ENCODE peak calls at places on chromosome 3, in six cellular contexts. Y, S, D, N, U and F are unnamed samples.

GRCh38 chr3:99084825-99085224 is 183.3 kb upstream of the DCBLD2 start:
- DNase-seq in Y (no peak), S (no peak), D (no peak), N (no peak), U (no peak), F (no peak)

GRCh38 chr3:195557327-195557726 is 14.2 kb upstream of the PPP1R2 start:
- DNase-seq in Y (no peak), S (peak; percentile 40), D (no peak), N (no peak), U (no peak), F (no peak)

GRCh38 chr3:16633948-16634347 is 28.7 kb upstream of the DAZL start:
- DNase-seq in Y (no peak), S (no peak), D (peak; percentile 16), N (no peak), U (no peak), F (no peak)

GRCh38 chr3:190696777-190697501 is 165.6 kb downstream of the GMNC start:
- DNase-seq in Y (peak; percentile 37), S (peak; percentile 24), D (no peak), N (peak; percentile 2), U (no peak), F (peak; percentile 53)

GRCh38 chr3:44885618-44886017 is 11.2 kb downstream of the TGM4 start:
- DNase-seq in Y (peak; percentile 95), S (peak; percentile 34), D (no peak), N (peak; percentile 73), U (peak; percentile 14), F (peak; percentile 35)

GRCh38 chr3:69212411-69213160 is 90.2 kb upstream of the LMOD3 start:
- DNase-seq in Y (peak; percentile 94), S (peak; percentile 63), D (no peak), N (peak; percentile 21), U (peak; percentile 5), F (peak; percentile 80)

GRCh38 chr3:194811118-194811517 is 125.4 kb downstream of the FAM43A start:
- DNase-seq in Y (no peak), S (no peak), D (no peak), N (no peak), U (no peak), F (no peak)

GRCh38 chr3:188006726-188007393 is 147.1 kb upstream of the LPP start:
- DNase-seq in Y (peak; percentile 94), S (no peak), D (no peak), N (no peak), U (no peak), F (no peak)

GRCh38 chr3:179272385-179272784 is 21.5 kb upstream of the KCNMB3 start:
- DNase-seq in Y (peak; percentile 49), S (no peak), D (no peak), N (no peak), U (no peak), F (no peak)

GRCh38 chr3:76497636-76498035 is 542.3 kb upstream of the ROBO2 start:
- DNase-seq in Y (no peak), S (peak; percentile 1), D (no peak), N (no peak), U (no peak), F (no peak)

GRCh38 chr3:4355401-4356224 is 52.4 kb downstream of the SETMAR start:
- DNase-seq in Y (peak; percentile 79), S (peak; percentile 24), D (no peak), N (no peak), U (peak; percentile 55), F (no peak)

GRCh38 chr3:42546691-42547213 is 35.0 kb downstream of the SEC22C start:
- DNase-seq in Y (no peak), S (no peak), D (no peak), N (no peak), U (no peak), F (no peak)

GRCh38 chr3:58161435-58162398 is 49.1 kb downstream of the DNASE1L3 start:
- DNase-seq in Y (peak; percentile 96), S (no peak), D (no peak), N (peak; percentile 75), U (peak; percentile 94), F (peak; percentile 34)

GRCh38 chr3:122100591-122101491 is 45.7 kb downstream of the CD86 start:
- DNase-seq in Y (no peak), S (no peak), D (no peak), N (no peak), U (peak; percentile 2), F (no peak)

GRCh38 chr3:143644370-143645089 is 203.7 kb downstream of the SLC9A9 start:
- DNase-seq in Y (peak; percentile 87), S (peak; percentile 22), D (peak; percentile 26), N (peak; percentile 46), U (peak; percentile 53), F (peak; percentile 68)

GRCh38 chr3:26118165-26118564 is 328.3 kb downstream of the OXSM start:
- DNase-seq in Y (no peak), S (no peak), D (no peak), N (no peak), U (no peak), F (peak; percentile 40)

GRCh38 chr3:89227218-89227617 is 119.8 kb downstream of the EPHA3 start:
- DNase-seq in Y (no peak), S (no peak), D (no peak), N (no peak), U (no peak), F (no peak)

GRCh38 chr3:25665646-25666136 is 984 bp upstream of the TOP2B start:
- DNase-seq in Y (no peak), S (no peak), D (no peak), N (no peak), U (peak; percentile 12), F (peak; percentile 56)

GRCh38 chr3:19457449-19457848 is 309.1 kb downstream of the KCNH8 start:
- DNase-seq in Y (no peak), S (no peak), D (no peak), N (no peak), U (no peak), F (no peak)

GRCh38 chr3:175066617-175067415 is 207.7 kb downstream of the NAALADL2 start:
- DNase-seq in Y (no peak), S (no peak), D (no peak), N (no peak), U (no peak), F (no peak)

GRCh38 chr3:12835005-12835665 is 6.2 kb downstream of the RPL32 start:
- DNase-seq in Y (no peak), S (no peak), D (no peak), N (no peak), U (no peak), F (no peak)

DNA sequence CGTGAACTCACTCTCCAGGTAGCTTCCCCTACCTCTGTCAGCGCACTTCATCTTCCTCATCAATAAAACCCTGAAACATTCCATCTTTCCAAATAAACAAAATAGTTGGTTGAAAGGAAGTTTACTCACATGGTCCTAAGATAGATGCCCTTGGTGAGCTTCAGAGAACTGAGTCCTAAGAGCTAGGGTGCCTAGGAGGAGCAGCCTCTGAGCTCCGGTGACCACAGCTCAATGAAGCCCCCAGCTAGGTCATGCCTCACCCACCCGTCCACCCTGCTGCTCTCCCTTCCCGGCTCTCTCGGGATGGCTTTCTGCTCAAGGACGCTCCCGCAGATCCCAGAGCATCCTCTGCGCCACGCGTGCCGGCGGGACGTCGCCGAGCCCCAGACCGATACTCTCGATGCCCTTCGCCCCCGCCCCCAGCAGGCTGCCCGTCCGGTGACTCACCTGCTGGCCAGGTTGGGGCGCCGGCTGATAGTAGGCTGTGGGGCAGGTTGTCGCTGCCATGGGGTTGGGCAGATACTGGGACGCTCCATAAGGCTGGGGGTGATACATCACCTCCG is 697 bp downstream of the VGLL3 start:
- DNase-seq in Y (no peak), S (no peak), D (no peak), N (no peak), U (no peak), F (no peak)
- TF ChIP-seq POLR2A in Y (no peak), S (no peak), D (no peak), N (no peak), U (no peak), F (no peak)

GRCh38 chr3:112671930-112672715 is 31.2 kb upstream of the CCDC80 start:
- DNase-seq in Y (peak; percentile 64), S (no peak), D (no peak), N (no peak), U (peak; percentile 25), F (no peak)

GRCh38 chr3:112675943-112676530 is 35.1 kb upstream of the CCDC80 start:
- DNase-seq in Y (no peak), S (no peak), D (no peak), N (no peak), U (no peak), F (peak; percentile 18)

GRCh38 chr3:112672716-112673506 is 32.0 kb upstream of the CCDC80 start:
- DNase-seq in Y (no peak), S (no peak), D (no peak), N (no peak), U (no peak), F (no peak)

GRCh38 chr3:112675349-112675748 is 34.4 kb upstream of the CCDC80 start:
- DNase-seq in Y (no peak), S (no peak), D (no peak), N (no peak), U (no peak), F (no peak)

DNA sequence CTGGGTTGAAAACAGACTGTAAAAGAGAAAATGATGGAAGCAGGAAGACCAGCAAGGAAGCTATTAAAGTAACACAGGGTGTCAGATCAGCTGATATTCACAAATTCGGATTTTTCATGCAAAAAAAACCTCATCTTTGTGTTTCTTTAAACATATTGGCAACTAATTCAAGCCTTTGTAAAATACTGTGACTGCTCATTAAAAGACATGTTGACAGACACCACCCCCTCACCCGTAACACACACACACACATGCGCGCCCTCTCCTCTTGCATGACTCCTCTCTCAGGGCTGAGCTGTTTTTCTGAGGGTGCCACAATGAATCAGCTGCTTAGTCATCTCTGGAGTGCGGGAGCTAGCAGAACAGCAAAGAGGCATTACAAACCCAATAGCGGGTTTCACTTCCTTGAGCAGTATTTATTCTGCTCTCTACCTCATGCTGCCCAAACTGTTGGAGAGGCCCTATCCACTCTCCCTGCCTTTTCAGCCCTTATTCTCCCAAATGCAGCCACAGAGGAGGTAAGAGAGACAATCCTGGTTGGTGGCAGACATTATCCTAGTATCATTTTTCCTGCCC is 35.8 kb upstream of the CCDC80 start:
- DNase-seq in Y (peak; percentile 90), S (peak; percentile 29), D (peak; percentile 96), N (peak; percentile 74), U (peak; percentile 81), F (peak; percentile 95)
- TF ChIP-seq MYC in Y (no peak), S (no peak), D (peak; percentile 44), N (peak; percentile 39), U (no peak), F (peak; percentile 41)

DNA sequence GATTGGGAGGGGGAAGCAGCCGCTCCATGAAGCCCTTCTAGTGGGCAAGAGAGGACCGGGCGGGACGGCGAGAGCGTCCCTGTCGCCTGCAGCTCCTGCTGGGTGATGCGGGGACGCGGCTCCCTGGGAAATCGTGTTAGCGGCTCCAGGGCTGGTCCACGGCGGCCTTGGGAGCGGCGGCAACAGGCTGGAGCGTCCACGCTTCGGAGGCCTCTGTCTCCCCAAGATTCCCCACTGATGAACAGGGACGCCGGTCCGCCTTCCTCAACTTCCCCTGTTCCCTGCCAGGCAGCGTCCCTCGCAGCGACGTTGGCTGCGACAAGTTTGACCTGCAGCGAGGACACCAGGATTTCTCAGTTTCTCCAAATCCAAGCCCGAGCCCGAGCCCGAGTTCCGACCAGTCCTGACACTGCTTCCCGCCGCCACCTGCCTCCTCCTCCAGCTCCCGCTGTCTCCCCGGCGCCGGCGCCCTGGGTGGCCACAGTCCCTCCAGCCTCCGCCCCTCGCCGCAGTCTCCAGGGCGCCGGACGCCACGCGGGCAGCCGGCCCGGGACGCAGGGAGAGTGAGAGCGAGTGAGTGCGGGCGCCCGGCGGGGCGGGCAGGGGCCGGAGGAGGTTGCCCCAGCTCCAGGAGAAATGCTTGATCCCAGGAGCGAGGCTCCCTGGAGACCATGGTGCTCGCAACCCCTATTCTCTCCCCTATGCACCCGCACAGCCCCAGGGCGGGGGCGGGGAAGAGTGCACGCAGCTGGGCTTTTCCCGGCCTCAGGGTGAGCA is 78.1 kb upstream of the RNF7 start:
- DNase-seq in Y (peak; percentile 31), S (no peak), D (no peak), N (peak; percentile 47), U (peak; percentile 47), F (peak; percentile 52)
- TF ChIP-seq MAX in Y (no peak), S (peak; percentile 17), D (no peak), N (peak; percentile 68), U (no peak), F (no peak)

GRCh38 chr3:47163023-47163989 is 607 bp downstream of the SETD2 start:
- DNase-seq in Y (peak; percentile 57), S (peak; percentile 71), D (no peak), N (no peak), U (peak; percentile 56), F (peak; percentile 58)
- TF ChIP-seq POLR2A in Y (no peak), S (peak; percentile 67), D (no peak), N (no peak), U (no peak), F (no peak)